ENCODE peak calls at places on chromosomes 6 and 20, in eight cellular contexts. U is T-helper 1 cell; G is AG09309; T is T-helper 2 cell; H is BJ; I is ACHN; L is CD8-positive, alpha-beta memory T cell; A is Kasumi-1. W is an unnamed sample.

GRCh38 chr6:89321571-89321970 is 6.5 kb upstream of the GABRR2 start:
- DNase-seq in U (no peak), G (no peak), T (no peak), H (no peak), I (peak; percentile 85), L (no peak), A (peak; percentile 85), W (no peak)

GRCh38 chr6:118528129-118528528 is 20.0 kb upstream of the PLN start:
- DNase-seq in U (no peak), G (no peak), T (no peak), H (no peak), I (no peak), L (no peak), A (no peak), W (no peak)

GRCh38 chr6:79277109-79277508 is 42.6 kb upstream of the HMGN3 start:
- DNase-seq in U (no peak), G (no peak), T (no peak), H (no peak), I (peak; percentile 44), L (no peak), A (no peak), W (no peak)

GRCh38 chr6:116016846-116017545 is 43.7 kb downstream of the FRK start:
- DNase-seq in U (no peak), G (no peak), T (no peak), H (no peak), I (no peak), L (no peak), A (no peak), W (no peak)

GRCh38 chr6:87608802-87609201 is 18.9 kb downstream of the ORC3 start:
- DNase-seq in U (no peak), G (no peak), T (no peak), H (no peak), I (no peak), L (no peak), A (no peak), W (no peak)

GRCh38 chr6:137776786-137777185 is 90.3 kb upstream of the TNFAIP3 start:
- DNase-seq in U (no peak), G (no peak), T (no peak), H (no peak), I (no peak), L (no peak), A (no peak), W (no peak)

GRCh38 chr6:9523462-9523861 is 891.4 kb downstream of the TFAP2A start:
- DNase-seq in U (no peak), G (peak; percentile 47), T (no peak), H (peak; percentile 60), I (peak; percentile 75), L (no peak), A (no peak), W (peak; percentile 71)

GRCh38 chr6:101392561-101393230 is 812 bp upstream of the GRIK2 start:
- DNase-seq in U (no peak), G (no peak), T (no peak), H (no peak), I (no peak), L (no peak), A (no peak), W (no peak)

GRCh38 chr6:8958894-8959511 is 523.7 kb upstream of the SLC35B3 start:
- DNase-seq in U (no peak), G (no peak), T (no peak), H (no peak), I (no peak), L (no peak), A (no peak), W (no peak)

GRCh38 chr6:84340422-84340821 is 113.0 kb upstream of the CEP162 start:
- DNase-seq in U (no peak), G (no peak), T (no peak), H (no peak), I (no peak), L (no peak), A (no peak), W (no peak)

GRCh38 chr6:131999545-132000146 is 48.5 kb upstream of the CCN2 start:
- DNase-seq in U (no peak), G (no peak), T (no peak), H (no peak), I (no peak), L (no peak), A (no peak), W (no peak)

GRCh38 chr6:48184644-48185043 is 73.6 kb upstream of the PTCHD4 start:
- DNase-seq in U (no peak), G (no peak), T (no peak), H (peak; percentile 9), I (no peak), L (no peak), A (no peak), W (no peak)

GRCh38 chr20:17442588-17442987 is 88.6 kb downstream of the BFSP1 start:
- DNase-seq in U (no peak), G (no peak), T (no peak), H (no peak), I (no peak), L (no peak), A (peak; percentile 50), W (no peak)

GRCh38 chr6:146287691-146288369 is 255.8 kb upstream of the RAB32 start:
- DNase-seq in U (no peak), G (peak; percentile 56), T (no peak), H (peak; percentile 50), I (no peak), L (no peak), A (no peak), W (no peak)

GRCh38 chr6:127891731-127892326 is 9.0 kb downstream of the THEMIS start:
- DNase-seq in U (no peak), G (no peak), T (no peak), H (no peak), I (no peak), L (no peak), A (no peak), W (no peak)

GRCh38 chr6:23414204-23414501 is 711.9 kb upstream of the NRSN1 start:
- DNase-seq in U (no peak), G (peak; percentile 44), T (no peak), H (peak; percentile 54), I (peak; percentile 12), L (no peak), A (peak; percentile 88), W (no peak)

GRCh38 chr20:22807646-22808045 is 223.3 kb upstream of the FOXA2 start:
- DNase-seq in U (no peak), G (no peak), T (no peak), H (no peak), I (no peak), L (no peak), A (no peak), W (no peak)

GRCh38 chr20:17701826-17702225 is 2.1 kb downstream of the BANF2 start:
- DNase-seq in U (no peak), G (no peak), T (no peak), H (no peak), I (no peak), L (no peak), A (no peak), W (no peak)

GRCh38 chr6:128259036-128259734 is 261.2 kb downstream of the PTPRK start:
- DNase-seq in U (no peak), G (no peak), T (no peak), H (no peak), I (no peak), L (no peak), A (no peak), W (no peak)

GRCh38 chr6:50905297-50905696 is 86.6 kb downstream of the TFAP2B start:
- DNase-seq in U (no peak), G (no peak), T (no peak), H (no peak), I (no peak), L (no peak), A (no peak), W (no peak)

GRCh38 chr20:13700761-13701160 is 62.0 kb upstream of the TASP1 start:
- DNase-seq in U (no peak), G (no peak), T (no peak), H (no peak), I (no peak), L (no peak), A (no peak), W (no peak)

GRCh38 chr6:83250235-83250634 is 57.1 kb downstream of the RWDD2A start:
- DNase-seq in U (no peak), G (no peak), T (no peak), H (no peak), I (no peak), L (no peak), A (no peak), W (no peak)

GRCh38 chr6:138289739-138290138 is 71.4 kb upstream of the PBOV1 start:
- DNase-seq in U (no peak), G (no peak), T (no peak), H (no peak), I (peak; percentile 21), L (no peak), A (no peak), W (no peak)

GRCh38 chr20:4513720-4514119 is 208.0 kb upstream of the PRND start:
- DNase-seq in U (no peak), G (peak; percentile 23), T (no peak), H (no peak), I (peak; percentile 68), L (no peak), A (no peak), W (no peak)

GRCh38 chr20:20463933-20464374 is 96.0 kb downstream of the INSM1 start:
- DNase-seq in U (no peak), G (no peak), T (no peak), H (no peak), I (no peak), L (no peak), A (no peak), W (no peak)

GRCh38 chr6:25831532-25832306 is at the start of gene SLC17A1:
- DNase-seq in U (no peak), G (no peak), T (no peak), H (no peak), I (peak; percentile 66), L (no peak), A (no peak), W (no peak)

GRCh38 chr6:148175511-148176188 is 167.0 kb upstream of the SASH1 start:
- DNase-seq in U (no peak), G (peak; percentile 17), T (no peak), H (no peak), I (no peak), L (no peak), A (no peak), W (no peak)

GRCh38 chr20:62703853-62704228 is 4.8 kb upstream of the NTSR1 start:
- DNase-seq in U (no peak), G (no peak), T (no peak), H (no peak), I (no peak), L (no peak), A (no peak), W (no peak)

GRCh38 chr20:24755411-24755922 is 193.6 kb upstream of the CST7 start:
- DNase-seq in U (no peak), G (no peak), T (no peak), H (no peak), I (no peak), L (no peak), A (no peak), W (no peak)

GRCh38 chr6:137307163-137307851 is 88.1 kb upstream of the IFNGR1 start:
- DNase-seq in U (no peak), G (no peak), T (no peak), H (no peak), I (no peak), L (no peak), A (peak; percentile 94), W (no peak)

GRCh38 chr20:9051508-9051907 is 17.4 kb upstream of the PLCB4 start:
- DNase-seq in U (no peak), G (peak; percentile 89), T (no peak), H (peak; percentile 93), I (peak; percentile 98), L (no peak), A (no peak), W (peak; percentile 89)

GRCh38 chr6:127342946-127343752 is at the start of gene ECHDC1:
- DNase-seq in U (peak; percentile 42), G (no peak), T (peak; percentile 61), H (peak; percentile 17), I (peak; percentile 79), L (peak; percentile 74), A (peak; percentile 89), W (no peak)

GRCh38 chr6:170297577-170298330 is 6.9 kb upstream of the DLL1 start:
- DNase-seq in U (no peak), G (no peak), T (no peak), H (no peak), I (no peak), L (no peak), A (no peak), W (no peak)